ENCODE peak calls at places on chromosomes 13 and 19, in seven cellular contexts. W, F, H, S, R, X and L are unnamed samples.

GRCh38 chr13:59679239-59679638 is 484.5 kb downstream of the DIAPH3 start:
- DNase-seq in X (no peak), R (no peak), F (no peak), S (no peak), H (no peak), W (no peak), L (no peak)

GRCh38 chr13:79246575-79246949 is 159.5 kb downstream of the RBM26 start:
- DNase-seq in S (no peak), F (no peak), H (peak; percentile 18), R (no peak), X (no peak), W (no peak), L (no peak)

GRCh38 chr13:21823949-21824348 is 153.1 kb downstream of the FGF9 start:
- DNase-seq in F (no peak), H (no peak), R (no peak), S (no peak), X (no peak), W (no peak), L (no peak)

GRCh38 chr13:90950134-90950533 is 397.4 kb upstream of the MIR17HG start:
- DNase-seq in W (no peak), X (no peak), F (no peak), R (no peak), H (peak; percentile 70), S (no peak), L (no peak)

GRCh38 chr19:888615-889385 is 4.2 kb downstream of the MED16 start:
- DNase-seq in W (no peak), X (no peak), S (no peak), H (no peak), F (no peak), R (peak; percentile 55), L (no peak)

GRCh38 chr13:111883571-111884343 is 183.2 kb upstream of the SOX1 start:
- DNase-seq in F (no peak), R (no peak), H (no peak), S (no peak), W (no peak), X (no peak), L (no peak)

GRCh38 chr13:67148219-67148583 is 81.9 kb downstream of the PCDH9 start:
- DNase-seq in W (no peak), H (no peak), X (no peak), F (peak; percentile 75), S (peak; percentile 15), R (no peak), L (no peak)

GRCh38 chr13:75120071-75120470 is 361.9 kb downstream of the TBC1D4 start:
- DNase-seq in R (no peak), F (no peak), W (no peak), H (no peak), S (no peak), X (no peak), L (no peak)

GRCh38 chr19:8585894-8586750 is 8.9 kb upstream of the MYO1F start:
- DNase-seq in H (peak; percentile 85), W (peak; percentile 67), X (peak; percentile 58), F (peak; percentile 52), S (peak; percentile 30), R (peak; percentile 78), L (no peak)

GRCh38 chr13:108113407-108113806 is 101.9 kb downstream of the LIG4 start:
- DNase-seq in F (no peak), H (no peak), R (no peak), W (no peak), X (no peak), S (peak; percentile 24), L (no peak)

GRCh38 chr19:38642176-38642575 is 5.3 kb upstream of the ACTN4 start:
- DNase-seq in X (no peak), S (no peak), W (no peak), H (no peak), R (no peak), F (no peak), L (no peak)

GRCh38 chr13:22061806-22062391 is 391.0 kb downstream of the FGF9 start:
- DNase-seq in F (no peak), X (no peak), W (peak; percentile 10), R (no peak), H (no peak), S (no peak), L (no peak)

GRCh38 chr19:15452111-15453047 is 2.6 kb upstream of the WIZ start:
- DNase-seq in X (peak; percentile 98), H (peak; percentile 82), W (no peak), R (peak; percentile 49), S (peak; percentile 96), F (peak; percentile 95), L (peak; percentile 56)

GRCh38 chr13:47277774-47278173 is 380.9 kb upstream of the HTR2A start:
- DNase-seq in W (no peak), R (no peak), X (no peak), S (no peak), H (no peak), F (peak; percentile 56), L (no peak)

GRCh38 chr13:110546933-110547332 is 14.6 kb downstream of the RAB20 start:
- DNase-seq in F (peak; percentile 95), R (no peak), W (no peak), H (peak; percentile 94), X (peak; percentile 99), S (peak; percentile 89), L (peak; percentile 80)

GRCh38 chr13:36543671-36544070 is 111.4 kb downstream of the CCNA1 start:
- DNase-seq in H (no peak), R (no peak), X (no peak), F (no peak), S (no peak), W (no peak), L (no peak)

GRCh38 chr13:110455941-110456340 is 105.6 kb downstream of the RAB20 start:
- DNase-seq in X (peak; percentile 99), W (peak; percentile 47), F (peak; percentile 86), R (peak; percentile 83), H (peak; percentile 78), S (peak; percentile 74), L (peak; percentile 35)

GRCh38 chr19:43847884-43848283 is 20.8 kb downstream of the ZNF283 start:
- DNase-seq in X (no peak), S (no peak), F (no peak), R (no peak), W (no peak), H (no peak), L (no peak)

GRCh38 chr19:12840091-12841079 is 2.1 kb downstream of the MAST1 start:
- DNase-seq in F (peak; percentile 69), W (no peak), S (peak; percentile 94), R (peak; percentile 84), H (peak; percentile 93), X (peak; percentile 66), L (peak; percentile 66)

GRCh38 chr13:37074703-37075102 is 15.2 kb upstream of the SUPT20H start:
- DNase-seq in F (peak; percentile 67), X (no peak), H (peak; percentile 48), R (no peak), S (peak; percentile 14), W (no peak), L (no peak)

GRCh38 chr13:113932060-113932459 is 41.8 kb downstream of the C13orf46 start:
- DNase-seq in F (no peak), X (no peak), R (peak; percentile 1), W (no peak), S (no peak), H (no peak), L (no peak)

GRCh38 chr13:20181180-20181579 is 11.6 kb downstream of the GJB2 start:
- DNase-seq in F (no peak), W (no peak), S (no peak), X (no peak), R (no peak), H (no peak), L (no peak)

GRCh38 chr19:996051-996838 is 4.0 kb upstream of the GRIN3B start:
- DNase-seq in H (peak; percentile 19), S (peak; percentile 75), R (peak; percentile 84), F (peak; percentile 54), X (no peak), W (peak; percentile 79), L (no peak)

GRCh38 chr13:58620171-58620570 is 988.6 kb downstream of the PCDH17 start:
- DNase-seq in X (no peak), S (no peak), R (no peak), H (no peak), W (no peak), F (no peak), L (no peak)